ENCODE peak calls at places on chromosome 20, in four cellular contexts. H, R, K and Q are unnamed samples.

GRCh38 chr20:12925214-12925755 is 83.5 kb upstream of the SPTLC3 start:
- DNase-seq in R (peak), H (peak), K (peak), Q (peak)

GRCh38 chr20:45576995-45577394 is 2.1 kb downstream of the WFDC8 start:
- DNase-seq in K (no peak), H (no peak), R (peak), Q (no peak)

GRCh38 chr20:16292227-16292626 is 281.0 kb downstream of the KIF16B start:
- DNase-seq in R (no peak), H (no peak), K (no peak), Q (no peak)

GRCh38 chr20:53915459-53916172 is 154.8 kb downstream of the BCAS1 start:
- DNase-seq in K (peak), R (peak), H (peak), Q (peak)

GRCh38 chr20:12255571-12255970 is 337.9 kb downstream of the BTBD3 start:
- DNase-seq in K (no peak), R (no peak), H (no peak), Q (no peak)

GRCh38 chr20:64035933-64036345 is at the start of gene C20orf204:
- DNase-seq in H (no peak), R (peak), K (no peak), Q (no peak)

GRCh38 chr20:6575912-6576391 is 191.5 kb upstream of the BMP2 start:
- DNase-seq in H (peak), K (no peak), R (peak), Q (peak)

GRCh38 chr20:41169791-41170351 is 32.5 kb downstream of the PLCG1 start:
- DNase-seq in K (peak), R (no peak), H (no peak), Q (no peak)

GRCh38 chr20:49894073-49894470 is 21.3 kb downstream of the SPATA2 start:
- DNase-seq in R (no peak), H (no peak), K (no peak), Q (no peak)

GRCh38 chr20:18805881-18806280 is 7.7 kb upstream of the SCP2D1 start:
- DNase-seq in H (no peak), R (no peak), K (no peak), Q (no peak)

GRCh38 chr20:1171461-1172093 is 13.2 kb downstream of the TMEM74B start:
- DNase-seq in R (peak), H (peak), K (peak), Q (no peak)

GRCh38 chr20:39897058-39897457 is 792.0 kb downstream of the MAFB start:
- DNase-seq in K (no peak), R (no peak), H (no peak), Q (no peak)

GRCh38 chr20:46227275-46227767 is 81.0 kb downstream of the CDH22 start:
- DNase-seq in H (no peak), R (no peak), K (no peak), Q (no peak)

GRCh38 chr20:56722042-56722441 is 92.9 kb downstream of the TFAP2C start:
- DNase-seq in K (no peak), H (no peak), R (no peak), Q (no peak)

GRCh38 chr20:1005452-1006027 is 3.4 kb upstream of the RSPO4 start:
- DNase-seq in R (peak), K (peak), H (peak), Q (peak)

GRCh38 chr20:49713779-49714712 is at the start of gene B4GALT5:
- DNase-seq in H (peak), K (peak), R (peak), Q (peak)

GRCh38 chr20:48275737-48276342 is 490.6 kb upstream of the SULF2 start:
- DNase-seq in R (no peak), H (no peak), K (no peak), Q (peak)

GRCh38 chr20:53387983-53388675 is 205.5 kb downstream of the ZNF217 start:
- DNase-seq in R (no peak), K (no peak), H (no peak), Q (no peak)

GRCh38 chr20:20454850-20455627 is 87.1 kb downstream of the INSM1 start:
- DNase-seq in H (no peak), K (no peak), R (no peak), Q (no peak)

GRCh38 chr20:2006452-2007381 is 12.9 kb upstream of the PDYN start:
- DNase-seq in R (peak), H (peak), K (peak), Q (peak)

GRCh38 chr20:726160-726559 is 42.1 kb downstream of the SLC52A3 start:
- DNase-seq in H (no peak), R (no peak), K (no peak), Q (no peak)

GRCh38 chr20:59745201-59745600 is 140.9 kb downstream of the PHACTR3 start:
- DNase-seq in H (no peak), R (no peak), K (no peak), Q (no peak)

GRCh38 chr20:1651268-1651667 is 6.3 kb downstream of the SIRPG start:
- DNase-seq in K (no peak), R (no peak), H (no peak), Q (no peak)

GRCh38 chr20:60206259-60206658 is 248.0 kb downstream of the CDH26 start:
- DNase-seq in H (peak), R (peak), K (peak), Q (peak)

GRCh38 chr20:63850689-63851547 is 10.4 kb upstream of the ABHD16B start:
- DNase-seq in K (no peak), H (no peak), R (no peak), Q (no peak)

GRCh38 chr20:46229478-46229877 is 78.8 kb downstream of the CDH22 start:
- DNase-seq in K (no peak), R (no peak), H (no peak), Q (no peak)

GRCh38 chr20:58723628-58723984 is 31.0 kb downstream of the NPEPL1 start:
- DNase-seq in H (no peak), K (no peak), R (no peak), Q (no peak)

GRCh38 chr20:6599876-6600275 is 167.6 kb upstream of the BMP2 start:
- DNase-seq in H (no peak), K (no peak), R (no peak), Q (no peak)

GRCh38 chr20:10034717-10035571 is at the start of gene ANKEF1:
- DNase-seq in K (peak), H (peak), R (peak), Q (peak)

GRCh38 chr20:17343631-17344447 is 117.0 kb downstream of the PCSK2 start:
- DNase-seq in R (no peak), K (no peak), H (no peak), Q (no peak)

GRCh38 chr20:17641520-17641964 is 40.5 kb downstream of the RRBP1 start:
- DNase-seq in K (no peak), H (no peak), R (no peak), Q (no peak)

GRCh38 chr20:1897486-1897885 is 2.3 kb downstream of the SIRPA start:
- DNase-seq in K (no peak), H (no peak), R (no peak), Q (no peak)

GRCh38 chr20:45890077-45890996 is 671 bp downstream of the NEURL2 start:
- DNase-seq in H (no peak), K (peak), R (peak), Q (peak)

GRCh38 chr20:14707865-14708574 is 370.6 kb upstream of the FLRT3 start:
- DNase-seq in R (no peak), H (no peak), K (no peak), Q (no peak)

GRCh38 chr20:20734475-20734948 is 22.1 kb upstream of the RALGAPA2 start:
- DNase-seq in R (no peak), K (no peak), H (no peak), Q (no peak)

GRCh38 chr20:57080796-57081195 is 185.6 kb downstream of the BMP7 start:
- DNase-seq in R (no peak), K (no peak), H (no peak), Q (no peak)

GRCh38 chr20:14986026-14986655 is 648.7 kb upstream of the FLRT3 start:
- DNase-seq in R (peak), H (no peak), K (no peak), Q (no peak)

DNA sequence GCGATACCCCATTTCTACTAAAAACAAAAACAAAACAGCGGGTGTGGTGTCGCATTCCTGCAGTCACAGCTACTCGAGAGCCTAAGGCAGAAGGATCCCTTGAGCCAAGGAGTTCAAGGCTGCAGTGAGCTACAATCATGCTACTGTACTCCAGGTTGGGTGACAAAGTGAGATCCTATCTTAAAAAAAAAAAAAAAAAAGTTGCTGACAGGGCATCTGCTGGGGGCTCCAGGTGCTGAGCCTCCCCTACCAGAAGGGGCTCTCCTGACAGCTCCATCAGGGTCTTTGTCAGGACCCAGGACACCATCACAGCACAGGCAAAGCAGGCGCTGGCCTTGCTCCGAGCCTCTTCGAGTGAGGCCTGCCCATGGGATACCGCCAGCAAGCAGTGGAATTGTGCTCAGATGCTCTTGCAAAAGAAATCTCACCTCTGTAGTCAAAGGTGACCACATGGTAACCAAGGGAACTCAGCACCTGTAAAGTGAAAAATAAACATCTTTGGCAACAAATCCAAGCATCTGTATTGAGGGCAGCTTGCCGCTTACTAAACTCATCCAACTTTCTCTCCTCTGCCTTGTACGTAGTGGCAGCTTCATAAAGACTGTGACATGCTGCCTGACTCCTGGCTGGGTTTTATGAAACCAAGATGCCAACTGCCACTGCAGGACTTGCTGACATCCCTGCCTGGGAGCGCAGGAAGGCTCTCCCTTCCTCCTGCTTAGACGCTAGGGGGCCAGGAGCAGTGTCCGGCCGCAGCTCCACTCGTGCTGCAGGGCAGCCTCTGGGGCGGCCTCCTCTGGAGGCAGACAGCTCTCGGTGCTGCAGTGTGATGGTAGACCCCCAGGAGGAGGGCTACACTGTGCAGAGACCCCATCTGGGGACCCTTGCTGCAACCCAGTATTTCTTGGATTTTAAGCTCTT is 66.9 kb downstream of the PYGB start:
- DNase-seq in R (no peak), K (peak), H (no peak), Q (no peak)
- TF ChIP-seq FOXJ3 in R (no peak), K (no peak), H (no peak), Q (no peak)

DNA sequence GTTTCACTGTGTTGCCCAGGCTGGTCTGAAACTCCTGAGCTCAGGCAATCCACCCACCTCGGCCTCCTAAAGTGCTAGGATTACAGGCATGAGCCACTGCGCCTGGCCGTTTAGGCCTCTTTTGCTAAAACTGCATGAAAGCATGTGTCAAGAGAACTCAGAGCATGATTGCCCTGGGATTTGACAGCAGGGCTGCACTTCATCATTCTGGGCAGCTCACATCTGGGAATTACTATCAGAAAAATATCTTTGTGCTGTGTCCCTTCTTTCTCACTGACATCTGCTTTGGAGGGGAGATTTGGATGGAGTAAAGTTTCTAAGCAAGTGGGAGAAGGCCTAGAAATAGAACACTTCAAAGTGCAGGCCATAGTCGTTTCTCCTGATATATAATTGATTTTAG is 59.6 kb upstream of the EIF2S2 start:
- DNase-seq in K (no peak), H (no peak), R (no peak), Q (peak)
- TF ChIP-seq FOXJ3 in K (no peak), H (no peak), R (no peak), Q (no peak)

GRCh38 chr20:62779417-62779685 is 16.9 kb upstream of the MRGBP start:
- DNase-seq in R (no peak), K (no peak), H (no peak), Q (no peak)
- TF ChIP-seq FOXJ3 in R (no peak), K (no peak), H (no peak), Q (no peak)

DNA sequence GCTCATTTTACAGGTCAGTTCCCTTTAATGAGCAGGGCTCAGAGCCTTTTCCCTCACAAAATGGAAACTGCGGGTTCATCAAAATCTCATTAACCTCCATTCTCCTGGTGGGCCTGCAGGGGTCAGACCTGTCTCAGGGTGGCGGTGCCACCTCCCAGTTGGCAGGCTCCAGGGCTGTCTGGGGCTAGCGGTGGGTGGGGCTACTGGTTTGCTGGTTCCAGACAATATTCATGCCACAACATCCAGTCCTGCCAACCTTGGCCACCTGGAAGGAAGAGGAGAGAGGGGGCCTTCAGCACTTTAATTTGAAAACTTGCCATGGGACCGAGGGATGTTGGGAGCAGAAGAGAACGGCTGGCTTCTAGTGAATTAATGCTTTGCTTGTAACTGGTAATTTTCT is 41.9 kb upstream of the CTNNBL1 start:
- DNase-seq in R (peak), H (peak), K (peak), Q (peak)
- TF ChIP-seq FOXJ3 in R (no peak), H (no peak), K (no peak), Q (no peak)

GRCh38 chr20:4151991-4152695 is 136.8 kb upstream of the RNF24 start:
- DNase-seq in H (no peak), R (no peak), K (no peak), Q (no peak)
- TF ChIP-seq FOXJ3 in H (no peak), R (no peak), K (no peak), Q (no peak)

GRCh38 chr20:23050847-23051627 is 1.6 kb upstream of the THBD start:
- DNase-seq in R (no peak), K (peak), H (peak), Q (no peak)
- TF ChIP-seq FOXJ3 in R (no peak), K (no peak), H (no peak), Q (no peak)

DNA sequence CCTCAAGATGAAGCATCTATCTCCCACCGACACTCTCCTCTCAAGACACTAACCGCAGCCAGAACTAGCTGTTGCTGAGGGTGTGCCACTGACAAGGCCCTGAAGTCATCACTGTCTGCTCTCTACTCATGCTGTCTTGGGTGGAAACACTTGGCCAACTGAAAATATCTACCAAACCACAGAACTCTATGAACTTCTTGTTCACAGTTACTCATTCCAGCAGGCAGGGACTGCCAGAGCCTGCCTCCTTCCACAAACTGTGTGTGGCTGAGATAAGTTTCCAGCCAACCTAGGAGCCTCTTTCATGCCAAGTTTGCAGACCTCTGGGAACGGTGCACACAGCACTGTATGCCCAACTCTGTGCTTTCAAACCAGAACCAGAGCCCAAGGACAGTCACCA is 45.5 kb upstream of the NXT1 start:
- DNase-seq in K (no peak), H (no peak), R (no peak), Q (no peak)
- TF ChIP-seq FOXJ3 in K (no peak), H (no peak), R (no peak), Q (no peak)

GRCh38 chr20:5552154-5552553 is 198.0 kb upstream of the SHLD1 start:
- DNase-seq in H (no peak), K (no peak), R (no peak), Q (no peak)

GRCh38 chr20:5551621-5552020 is 198.6 kb upstream of the SHLD1 start:
- DNase-seq in K (no peak), H (no peak), R (no peak), Q (no peak)

GRCh38 chr20:5553194-5553815 is 196.9 kb upstream of the SHLD1 start:
- DNase-seq in K (no peak), R (no peak), H (no peak), Q (no peak)

GRCh38 chr20:5549200-5549599 is 201.0 kb upstream of the SHLD1 start:
- DNase-seq in H (peak), K (no peak), R (no peak), Q (no peak)

GRCh38 chr20:5550738-5551529 is 199.3 kb upstream of the SHLD1 start:
- DNase-seq in K (no peak), H (no peak), R (no peak), Q (peak)
- TF ChIP-seq FOXJ3 in K (no peak), H (no peak), R (no peak), Q (no peak)

GRCh38 chr20:4728121-4728520 is 6.4 kb downstream of the PRND start:
- DNase-seq in H (no peak), R (no peak), K (no peak), Q (no peak)
- TF ChIP-seq FOXJ3 in H (no peak), R (no peak), K (no peak), Q (no peak)

DNA sequence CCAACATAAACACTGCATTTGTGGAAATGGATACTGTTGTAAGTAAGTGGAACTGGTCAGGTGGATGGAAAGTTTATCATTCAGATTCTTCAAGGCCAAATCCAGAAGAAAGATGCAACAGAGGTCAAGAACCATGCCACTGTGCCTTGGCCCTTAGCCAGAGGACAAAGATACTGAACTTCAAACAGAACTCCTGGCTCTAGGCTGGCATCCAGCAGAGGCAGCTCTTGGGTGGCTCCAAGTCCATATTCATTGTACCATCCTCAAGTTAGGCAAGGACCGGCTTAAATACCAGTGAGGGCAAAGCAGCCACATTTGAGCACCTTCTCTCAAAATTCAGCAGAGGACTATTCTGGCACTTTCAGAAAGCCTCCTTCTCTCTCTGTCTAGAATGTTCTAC is 53.2 kb downstream of the DNAAF9 start:
- DNase-seq in K (no peak), R (no peak), H (no peak), Q (no peak)
- TF ChIP-seq FOXJ3 in K (no peak), R (no peak), H (no peak), Q (no peak)